ENCODE peak calls at places on chromosomes 11 and 22, in seven cellular contexts. P is activated CD4-positive, alpha-beta T cell treated with anti-CD3 and anti-CD28 coated beads, Interleukin-2, amount 50 U/mL, for 1 hour; T is ACHN; I is AG08395; Z is AG09309; O is adrenal gland; U is KG1. J is an unnamed sample.

GRCh38 chr11:12236744-12237101 is 126.3 kb downstream of the MICAL2 start:
- DNase-seq in P (no peak), T (no peak), I (no peak), Z (no peak), O (no peak), U (no peak), J (no peak)

GRCh38 chr22:46303347-46303965 is 6.8 kb downstream of the GTSE1 start:
- DNase-seq in P (no peak), T (no peak), I (peak; percentile 62), Z (no peak), O (no peak), U (no peak), J (no peak)

GRCh38 chr11:103961010-103961409 is 75.4 kb upstream of the DDI1 start:
- DNase-seq in P (no peak), T (no peak), I (no peak), Z (no peak), O (no peak), U (no peak), J (no peak)

GRCh38 chr11:70522613-70523311 is 124.4 kb downstream of the CTTN start:
- DNase-seq in P (no peak), T (no peak), I (no peak), Z (no peak), O (no peak), U (no peak), J (no peak)

GRCh38 chr11:43486141-43486540 is 127.4 kb downstream of the TTC17 start:
- DNase-seq in P (no peak), T (no peak), I (no peak), Z (no peak), O (no peak), U (no peak), J (no peak)

GRCh38 chr11:898160-898517 is 12.5 kb downstream of the CHID1 start:
- DNase-seq in P (no peak), T (peak; percentile 49), I (peak; percentile 11), Z (no peak), O (no peak), U (no peak), J (no peak)

GRCh38 chr11:60209977-60210376 is 27.1 kb upstream of the MS4A6A start:
- DNase-seq in P (no peak), T (no peak), I (no peak), Z (no peak), O (no peak), U (no peak), J (no peak)

GRCh38 chr11:6326980-6327379 is 6.7 kb upstream of the CAVIN3 start:
- DNase-seq in P (no peak), T (no peak), I (no peak), Z (no peak), O (no peak), U (no peak), J (no peak)

GRCh38 chr11:94199367-94200130 is 70.9 kb downstream of the PANX1 start:
- DNase-seq in P (no peak), T (no peak), I (peak; percentile 20), Z (no peak), O (no peak), U (no peak), J (no peak)

GRCh38 chr11:86952933-86953637 is 2.1 kb downstream of the FZD4 start:
- DNase-seq in P (no peak), T (no peak), I (no peak), Z (no peak), O (no peak), U (no peak), J (no peak)

GRCh38 chr22:42263944-42264343 is 6.5 kb downstream of the TCF20 start:
- DNase-seq in P (no peak), T (no peak), I (no peak), Z (no peak), O (no peak), U (no peak), J (no peak)

GRCh38 chr11:33907419-33907818 is 15.5 kb upstream of the LMO2 start:
- DNase-seq in P (no peak), T (no peak), I (no peak), Z (no peak), O (no peak), U (peak; percentile 38), J (no peak)

GRCh38 chr11:119056397-119056999 is 507 bp downstream of the HYOU1 start:
- DNase-seq in P (peak; percentile 43), T (no peak), I (peak; percentile 13), Z (no peak), O (no peak), U (no peak), J (peak; percentile 38)

GRCh38 chr11:67371549-67372231 is 1.7 kb downstream of the CLCF1 start:
- DNase-seq in P (peak; percentile 33), T (peak; percentile 65), I (peak; percentile 75), Z (no peak), O (peak; percentile 47), U (no peak), J (no peak)

GRCh38 chr11:60206616-60207015 is 23.7 kb upstream of the MS4A6A start:
- DNase-seq in P (no peak), T (no peak), I (no peak), Z (no peak), O (no peak), U (no peak), J (no peak)

GRCh38 chr11:63614136-63614664 is at the start of gene PLAAT3:
- DNase-seq in P (peak; percentile 13), T (peak; percentile 83), I (peak; percentile 64), Z (no peak), O (peak; percentile 80), U (no peak), J (peak; percentile 30)

GRCh38 chr11:1870721-1871466 is 18.0 kb downstream of the LSP1 start:
- DNase-seq in P (peak; percentile 47), T (no peak), I (peak; percentile 46), Z (no peak), O (peak; percentile 81), U (no peak), J (peak; percentile 70)

GRCh38 chr11:83706581-83706980 is 420.4 kb upstream of the CCDC90B start:
- DNase-seq in P (no peak), T (no peak), I (no peak), Z (no peak), O (no peak), U (no peak), J (no peak)

GRCh38 chr22:49970528-49971231 is 10.1 kb downstream of the PIM3 start:
- DNase-seq in P (peak; percentile 94), T (peak; percentile 97), I (peak; percentile 97), Z (peak; percentile 77), O (peak; percentile 98), U (peak; percentile 84), J (peak; percentile 89)

GRCh38 chr22:27597703-27598444 is 203.7 kb downstream of the MN1 start:
- DNase-seq in P (no peak), T (peak; percentile 38), I (peak; percentile 35), Z (no peak), O (no peak), U (no peak), J (no peak)

GRCh38 chr11:108035690-108036089 is 27.0 kb downstream of the CUL5 start:
- DNase-seq in P (no peak), T (no peak), I (no peak), Z (no peak), O (no peak), U (no peak), J (no peak)

GRCh38 chr11:124837491-124837856 is 27.8 kb upstream of the ROBO3 start:
- DNase-seq in P (no peak), T (peak; percentile 79), I (peak; percentile 69), Z (peak; percentile 81), O (no peak), U (peak; percentile 50), J (no peak)

GRCh38 chr11:131109256-131109655 is 193.0 kb upstream of the SNX19 start:
- DNase-seq in P (no peak), T (no peak), I (peak; percentile 72), Z (peak; percentile 3), O (no peak), U (no peak), J (no peak)

GRCh38 chr11:120740424-120740823 is 228.9 kb downstream of the GRIK4 start:
- DNase-seq in P (no peak), T (no peak), I (no peak), Z (no peak), O (no peak), U (no peak), J (no peak)

GRCh38 chr11:105789579-105789978 is 179.7 kb downstream of the GRIA4 start:
- DNase-seq in P (no peak), T (no peak), I (no peak), Z (no peak), O (no peak), U (no peak), J (no peak)

GRCh38 chr11:79437981-79438630 is 2.7 kb downstream of the TENM4 start:
- DNase-seq in P (no peak), T (no peak), I (peak; percentile 61), Z (no peak), O (peak; percentile 38), U (no peak), J (no peak)

J was measured in CD4-positive, alpha-beta memory T cell.